ENCODE peak calls at places on chromosomes 3 and 15, in five cellular contexts. S is foreskin fibroblast, O is H1, I is cardiac muscle cell, V is astrocyte. U is an unnamed sample.

GRCh38 chr3:185561374-185561943 is 9.1 kb upstream of the LIPH start:
- DNase-seq in S (no peak), O (no peak), I (no peak), V (no peak), U (no peak)

GRCh38 chr3:20047940-20048339 is 7.7 kb downstream of the KAT2B start:
- DNase-seq in S (no peak), O (no peak), I (no peak), V (no peak), U (no peak)

GRCh38 chr3:153979419-153980251 is 141.6 kb upstream of the ARHGEF26 start:
- DNase-seq in S (no peak), O (no peak), I (no peak), V (no peak), U (no peak)

GRCh38 chr3:193743702-193744047 is 150.7 kb downstream of the OPA1 start:
- DNase-seq in S (no peak), O (no peak), I (no peak), V (peak; percentile 12), U (peak; percentile 17)

GRCh38 chr3:61948699-61949305 is 387.4 kb downstream of the PTPRG start:
- DNase-seq in S (no peak), O (no peak), I (no peak), V (no peak), U (no peak)

GRCh38 chr3:126126292-126126691 is 42.4 kb upstream of the SLC41A3 start:
- DNase-seq in S (no peak), O (peak; percentile 33), I (no peak), V (no peak), U (no peak)

GRCh38 chr3:136149569-136150136 is 46.5 kb downstream of the MSL2 start:
- DNase-seq in S (peak; percentile 63), O (no peak), I (no peak), V (peak; percentile 34), U (peak; percentile 11)

GRCh38 chr3:170961616-170962400 is 53.4 kb upstream of the EIF5A2 start:
- DNase-seq in S (peak; percentile 67), O (no peak), I (peak; percentile 46), V (peak; percentile 40), U (peak; percentile 73)

GRCh38 chr3:149969945-149970715 is 565 bp downstream of the PFN2 start:
- DNase-seq in S (peak; percentile 93), O (peak; percentile 83), I (peak; percentile 92), V (peak; percentile 76), U (peak; percentile 92)

GRCh38 chr3:187291001-187291511 is 481 bp downstream of the MASP1 start:
- DNase-seq in S (peak; percentile 73), O (peak; percentile 60), I (peak; percentile 44), V (peak; percentile 40), U (peak; percentile 24)

GRCh38 chr3:117282506-117282905 is 572.9 kb downstream of the TUSC7 start:
- DNase-seq in S (no peak), O (no peak), I (no peak), V (no peak), U (no peak)

GRCh38 chr3:128066111-128066510 is 13.9 kb downstream of the SEC61A1 start:
- DNase-seq in S (peak; percentile 76), O (no peak), I (no peak), V (no peak), U (no peak)

GRCh38 chr3:115517457-115518050 is 105.8 kb upstream of the GAP43 start:
- DNase-seq in S (no peak), O (no peak), I (no peak), V (no peak), U (no peak)

GRCh38 chr15:63188247-63188936 is 1.0 kb upstream of the RAB8B start:
- DNase-seq in S (peak; percentile 42), O (no peak), I (no peak), V (no peak), U (no peak)

GRCh38 chr15:60933914-60934885 is 294.9 kb downstream of the RORA start:
- DNase-seq in S (peak; percentile 18), O (no peak), I (no peak), V (peak; percentile 8), U (no peak)

DNA sequence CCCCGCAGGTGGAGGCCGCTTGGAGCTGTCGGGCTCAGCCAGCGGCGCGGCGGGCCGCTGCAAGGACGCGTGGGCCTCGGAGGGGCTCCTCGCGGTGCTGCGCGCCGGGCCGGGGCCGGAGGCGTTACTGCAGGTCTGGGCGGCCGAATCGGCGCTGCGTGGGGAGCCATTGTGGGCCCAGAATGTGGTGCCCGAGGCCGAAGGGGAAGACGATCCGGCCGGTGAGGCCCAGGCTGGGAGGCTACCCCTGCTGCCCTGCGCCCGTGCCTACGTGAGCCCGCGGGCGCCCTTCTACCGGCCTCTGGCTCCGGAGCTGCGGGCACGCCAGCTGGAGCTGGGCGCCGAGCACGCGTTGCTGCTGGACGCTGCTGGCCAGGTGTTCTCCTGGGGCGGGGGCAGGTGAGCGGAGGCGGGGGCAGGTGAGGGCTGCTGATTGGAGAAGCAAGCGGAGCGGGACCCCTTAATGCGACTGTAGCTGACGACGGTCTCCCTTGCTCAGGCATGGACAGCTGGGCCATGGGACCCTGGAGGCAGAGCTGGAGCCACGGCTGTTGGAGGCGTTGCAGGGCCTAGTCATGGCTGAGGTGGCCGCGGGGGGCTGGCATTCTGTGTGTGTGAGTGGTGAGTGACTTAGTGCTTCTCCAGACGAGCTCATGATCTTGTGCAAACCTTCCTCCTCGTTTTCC is 2.6 kb downstream of the RCCD1 start:
- DNase-seq in S (peak; percentile 80), O (peak; percentile 74), I (peak; percentile 54), V (peak; percentile 25), U (peak; percentile 26)
- H3K4me3 ChIP-seq in S (peak overlapping the region; percentile 57), O (peak overlapping the region; percentile 59), I (peak overlapping the region; percentile 41), V (peak overlapping the region; percentile 50), U (peak overlapping the region; percentile 63)

DNA sequence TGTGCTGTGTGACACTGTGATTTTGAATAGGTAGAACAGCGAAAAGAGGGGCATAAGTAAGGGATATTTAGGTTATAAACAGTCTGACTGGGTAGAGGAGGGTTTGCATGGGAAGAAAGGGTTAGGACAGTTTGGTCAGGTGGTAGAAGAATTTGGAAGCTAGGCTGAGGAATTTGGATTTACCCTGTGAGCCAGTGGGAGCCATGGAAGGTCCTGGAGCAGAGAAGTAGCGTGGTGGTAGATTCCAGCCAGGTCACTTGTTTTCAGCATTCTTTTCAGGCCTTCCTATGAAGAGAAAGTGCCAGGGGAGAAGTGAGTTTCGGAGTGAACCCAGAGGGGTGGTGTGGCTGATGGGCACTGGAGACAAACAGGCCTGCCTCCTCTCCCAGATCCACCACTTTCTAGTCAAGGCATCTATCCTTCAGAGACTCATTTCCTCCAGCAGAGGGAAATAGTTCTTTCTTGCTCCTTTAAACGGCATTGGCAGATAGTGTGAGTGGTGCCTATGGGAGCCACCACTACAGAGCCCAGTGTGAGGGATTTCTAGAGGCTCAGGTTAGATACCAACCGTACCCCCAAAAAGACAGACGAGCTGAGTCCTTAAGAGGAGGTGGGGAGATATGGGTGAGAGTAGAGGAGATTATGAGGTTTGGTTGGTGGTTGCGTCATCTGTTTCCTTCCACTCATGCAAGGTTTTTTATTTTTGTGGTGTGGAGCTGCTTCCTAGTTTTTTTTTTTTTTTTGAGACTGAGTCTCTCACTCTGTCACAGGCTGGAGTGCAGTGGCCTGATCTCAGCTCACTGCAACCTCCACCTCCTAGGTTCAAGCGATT is 21.2 kb downstream of the PXK start:
- DNase-seq in S (peak; percentile 54), O (no peak), I (no peak), V (no peak), U (peak; percentile 57)
- TF ChIP-seq CTCF in S (no peak), O (no peak), I (peak; percentile 31), V (peak; percentile 2), U (peak; percentile 31)

GRCh38 chr15:42915654-42916053 is 4.9 kb downstream of the TTBK2 start:
- DNase-seq in S (no peak), O (no peak), I (no peak), V (no peak), U (no peak)
- H3K4me3 ChIP-seq in S (no peak overlapping the region), O (no peak overlapping the region), I (no peak overlapping the region), V (no peak overlapping the region), U (no peak overlapping the region)

DNA sequence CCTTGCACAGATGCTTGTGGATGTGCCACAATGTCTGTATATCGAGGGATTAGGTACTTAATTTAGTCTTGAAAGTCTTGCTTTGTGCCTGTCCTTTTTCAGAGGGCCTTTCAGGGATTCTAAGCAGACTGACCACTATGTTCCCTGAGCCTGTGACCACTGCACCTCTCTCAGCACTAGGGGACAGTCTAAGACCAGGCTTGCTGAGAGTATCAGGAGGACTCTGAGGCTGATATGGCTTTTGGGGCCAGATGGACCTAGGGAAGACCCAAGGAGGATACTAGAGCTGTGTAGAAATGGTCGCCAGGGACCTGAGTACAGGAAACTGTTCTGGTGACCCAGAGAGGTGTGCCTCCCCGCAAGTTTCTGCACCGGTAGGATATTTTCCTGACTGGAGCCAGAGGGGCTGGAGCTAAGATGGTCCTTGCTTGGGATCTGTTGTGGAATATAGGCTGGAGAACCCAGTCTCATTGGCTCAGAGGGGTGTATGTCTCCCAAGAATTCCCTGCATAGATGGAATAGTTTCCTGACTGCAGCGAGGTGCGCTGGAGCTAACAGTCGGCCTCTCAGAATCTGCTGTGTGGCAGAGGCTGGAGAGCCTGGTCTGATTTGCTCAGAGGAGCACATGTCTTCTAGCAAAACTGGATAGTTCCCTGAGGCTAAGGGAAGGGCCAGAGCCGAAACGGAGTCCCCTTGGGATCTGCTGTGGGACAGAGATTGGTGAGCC is 213.2 kb upstream of the DCBLD2 start:
- DNase-seq in S (peak; percentile 63), O (peak; percentile 52), I (peak; percentile 31), V (peak; percentile 26), U (peak; percentile 81)
- TF ChIP-seq CTCF in S (peak; percentile 91), O (peak; percentile 79), I (peak; percentile 97), V (peak; percentile 81), U (peak; percentile 98)

GRCh38 chr15:59176653-59177444 is 29.8 kb upstream of the LDHAL6B start:
- DNase-seq in S (no peak), O (no peak), I (no peak), V (no peak), U (no peak)
- H3K4me3 ChIP-seq in S (no peak overlapping the region), O (no peak overlapping the region), I (no peak overlapping the region), V (no peak overlapping the region), U (no peak overlapping the region)

GRCh38 chr15:65248506-65248905 is 37.2 kb upstream of the CILP start:
- DNase-seq in S (no peak), O (no peak), I (no peak), V (no peak), U (no peak)
- TF ChIP-seq CTCF in S (no peak), O (no peak), I (no peak), V (no peak), U (no peak)

DNA sequence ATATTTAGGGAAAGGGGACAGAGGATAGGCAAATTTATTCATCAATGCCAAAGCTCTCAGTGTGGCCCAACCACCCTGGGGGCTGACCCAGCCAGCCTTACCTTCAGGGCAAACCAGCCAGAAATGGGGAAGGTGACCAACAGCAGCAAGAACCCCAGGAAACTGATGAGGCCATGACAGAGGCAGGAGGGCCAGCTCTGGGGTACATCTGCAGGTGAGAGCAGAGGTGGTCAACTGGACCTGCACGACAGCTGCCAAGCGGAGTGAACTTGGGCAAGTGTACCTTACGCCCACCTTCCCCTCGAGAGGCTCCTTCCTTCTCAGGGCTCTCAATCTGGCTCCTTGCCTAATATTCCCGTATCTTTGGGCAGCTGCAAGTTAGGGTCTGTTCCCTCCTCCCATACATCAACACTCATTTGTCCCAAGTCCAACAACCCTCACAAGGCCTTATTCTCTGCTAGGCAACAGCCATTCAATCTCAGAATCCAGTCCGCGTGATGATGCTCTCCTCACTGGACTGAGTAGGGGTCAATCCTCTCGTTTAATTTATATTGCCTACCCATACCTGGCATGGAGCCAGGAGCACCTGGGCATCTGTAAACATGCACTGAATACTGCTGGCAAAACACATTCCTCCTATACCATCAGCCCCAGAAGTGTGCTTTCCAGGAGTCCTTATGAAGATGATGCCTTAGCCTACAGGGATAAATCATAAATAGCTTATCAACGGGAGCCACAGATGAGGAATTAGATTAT is 1.7 kb downstream of the STOML1 start:
- DNase-seq in S (no peak), O (no peak), I (no peak), V (no peak), U (no peak)
- H3K4me3 ChIP-seq in S (no peak overlapping the region), O (no peak overlapping the region), I (no peak overlapping the region), V (no peak overlapping the region), U (no peak overlapping the region)

GRCh38 chr3:100710355-100711198 is 1.3 kb downstream of the TFG start:
- DNase-seq in S (peak; percentile 78), O (peak; percentile 55), I (peak; percentile 70), V (peak; percentile 56), U (peak; percentile 73)
- TF ChIP-seq CTCF in S (peak; percentile 18), O (no peak), I (peak; percentile 48), V (peak; percentile 30), U (peak; percentile 49)

GRCh38 chr15:43942157-43942556 is 115.4 kb downstream of the WDR76 start:
- DNase-seq in S (no peak), O (no peak), I (no peak), V (no peak), U (no peak)
- H3K4me3 ChIP-seq in S (no peak overlapping the region), O (no peak overlapping the region), I (no peak overlapping the region), V (no peak overlapping the region), U (no peak overlapping the region)

U was measured in fibroblast of pulmonary artery.